ENCODE peak calls at places on chromosome 13, in seven cellular contexts. M is Caki2, P is NCI-H1105 treated with DMSO at 0.1 percent for 48 hours, V is ascending aorta, O is T-cell, G is lower lobe of right lung, R is GM23248. S is an unnamed sample.

GRCh38 chr13:71395053-71395452 is 472.0 kb downstream of the DACH1 start:
- DNase-seq in M (no peak), P (no peak), V (no peak), O (no peak), G (no peak), R (no peak), S (no peak)

GRCh38 chr13:42017264-42017663 is 31.2 kb upstream of the DGKH start:
- DNase-seq in M (no peak), P (no peak), V (no peak), O (no peak), G (no peak), R (no peak), S (no peak)

GRCh38 chr13:44576396-44577235 is 486 bp upstream of the TSC22D1 start:
- DNase-seq in M (no peak), P (no peak), V (no peak), O (peak; percentile 53), G (peak; percentile 52), R (peak; percentile 58), S (no peak)

GRCh38 chr13:100633461-100633860 is 41.1 kb downstream of the TMTC4 start:
- DNase-seq in M (peak; percentile 8), P (no peak), V (no peak), O (no peak), G (no peak), R (peak; percentile 93), S (peak; percentile 78)

GRCh38 chr13:22926176-22927007 is 254.4 kb upstream of the SGCG start:
- DNase-seq in M (peak; percentile 71), P (no peak), V (peak; percentile 71), O (no peak), G (peak; percentile 79), R (peak; percentile 28), S (peak; percentile 46)

GRCh38 chr13:50122465-50122864 is 107.2 kb downstream of the KCNRG start:
- DNase-seq in M (no peak), P (no peak), V (no peak), O (no peak), G (no peak), R (no peak), S (no peak)

GRCh38 chr13:104936304-104936703 is 1599.2 kb downstream of the EFNB2 start:
- DNase-seq in M (no peak), P (no peak), V (no peak), O (no peak), G (no peak), R (no peak), S (no peak)

GRCh38 chr13:53060840-53061485 is 32.4 kb downstream of the OLFM4 start:
- DNase-seq in M (no peak), P (no peak), V (no peak), O (no peak), G (no peak), R (no peak), S (no peak)

GRCh38 chr13:57630661-57631606 is 610 bp upstream of the PCDH17 start:
- DNase-seq in M (peak; percentile 22), P (peak; percentile 30), V (peak; percentile 57), O (no peak), G (no peak), R (peak; percentile 23), S (no peak)

GRCh38 chr13:47409778-47410177 is 512.9 kb upstream of the HTR2A start:
- DNase-seq in M (no peak), P (no peak), V (no peak), O (no peak), G (no peak), R (no peak), S (no peak)

GRCh38 chr13:99617474-99618255 is 116.4 kb downstream of the TM9SF2 start:
- DNase-seq in M (peak; percentile 7), P (no peak), V (no peak), O (no peak), G (no peak), R (peak; percentile 87), S (no peak)

GRCh38 chr13:28753208-28753892 is 34.6 kb upstream of the SLC46A3 start:
- DNase-seq in M (peak; percentile 73), P (no peak), V (peak; percentile 86), O (no peak), G (peak; percentile 63), R (peak; percentile 98), S (peak; percentile 82)

S was measured in kidney glomerular epithelial cell.